ENCODE peak calls at places on chromosomes 2 and 18, in five cellular contexts. One of them, this sample, is unnamed.

GRCh38 chr2:63737085-63737701 is 104.5 kb upstream of the UGP2 start:
- DNase-seq in HCT116: no peak
- DNase-seq in esophagus squamous epithelium: no peak
- DNase-seq in transverse colon: no peak
- DNase-seq in A549: peak; percentile 24
- DNase-seq in this sample: no peak

GRCh38 chr2:101731221-101732054 is 33.9 kb downstream of the MAP4K4 start:
- DNase-seq in esophagus squamous epithelium: no peak
- DNase-seq in transverse colon: no peak
- DNase-seq in A549: no peak
- DNase-seq in HCT116: no peak
- DNase-seq in this sample: no peak

GRCh38 chr2:158926478-158926948 is 41.9 kb upstream of the TANC1 start:
- DNase-seq in A549: peak; percentile 63
- DNase-seq in esophagus squamous epithelium: no peak
- DNase-seq in HCT116: peak; percentile 34
- DNase-seq in transverse colon: no peak
- DNase-seq in this sample: no peak

GRCh38 chr2:104518256-104518655 is 335.7 kb upstream of the POU3F3 start:
- DNase-seq in transverse colon: no peak
- DNase-seq in A549: no peak
- DNase-seq in HCT116: no peak
- DNase-seq in esophagus squamous epithelium: no peak
- DNase-seq in this sample: no peak

GRCh38 chr18:53567935-53568574 is 656.4 kb downstream of the MBD2 start:
- DNase-seq in A549: peak; percentile 21
- DNase-seq in esophagus squamous epithelium: no peak
- DNase-seq in transverse colon: no peak
- DNase-seq in HCT116: no peak
- DNase-seq in this sample: no peak

GRCh38 chr2:166614027-166614426 is 120.0 kb upstream of the SCN7A start:
- DNase-seq in esophagus squamous epithelium: no peak
- DNase-seq in transverse colon: no peak
- DNase-seq in A549: no peak
- DNase-seq in HCT116: no peak
- DNase-seq in this sample: no peak

GRCh38 chr2:43576983-43577892 is 18.6 kb downstream of the THADA start:
- DNase-seq in transverse colon: no peak
- DNase-seq in HCT116: no peak
- DNase-seq in A549: peak; percentile 77
- DNase-seq in esophagus squamous epithelium: no peak
- DNase-seq in this sample: no peak

GRCh38 chr2:151363709-151364108 is 6.3 kb downstream of the TNFAIP6 start:
- DNase-seq in HCT116: no peak
- DNase-seq in esophagus squamous epithelium: no peak
- DNase-seq in transverse colon: no peak
- DNase-seq in A549: no peak
- DNase-seq in this sample: peak; percentile 19

GRCh38 chr2:215316336-215316735 is 4.5 kb downstream of the ATIC start:
- DNase-seq in A549: no peak
- DNase-seq in transverse colon: no peak
- DNase-seq in HCT116: no peak
- DNase-seq in esophagus squamous epithelium: no peak
- DNase-seq in this sample: no peak

GRCh38 chr2:215313219-215313656 is 1.4 kb downstream of the ATIC start:
- DNase-seq in esophagus squamous epithelium: no peak
- DNase-seq in A549: peak; percentile 20
- DNase-seq in HCT116: no peak
- DNase-seq in transverse colon: no peak
- DNase-seq in this sample: no peak

GRCh38 chr2:215315301-215315700 is 3.4 kb downstream of the ATIC start:
- DNase-seq in A549: no peak
- DNase-seq in esophagus squamous epithelium: no peak
- DNase-seq in HCT116: no peak
- DNase-seq in transverse colon: no peak
- DNase-seq in this sample: no peak

GRCh38 chr2:215314896-215315295 is 3.0 kb downstream of the ATIC start:
- DNase-seq in esophagus squamous epithelium: no peak
- DNase-seq in A549: no peak
- DNase-seq in HCT116: no peak
- DNase-seq in transverse colon: no peak
- DNase-seq in this sample: no peak

DNA sequence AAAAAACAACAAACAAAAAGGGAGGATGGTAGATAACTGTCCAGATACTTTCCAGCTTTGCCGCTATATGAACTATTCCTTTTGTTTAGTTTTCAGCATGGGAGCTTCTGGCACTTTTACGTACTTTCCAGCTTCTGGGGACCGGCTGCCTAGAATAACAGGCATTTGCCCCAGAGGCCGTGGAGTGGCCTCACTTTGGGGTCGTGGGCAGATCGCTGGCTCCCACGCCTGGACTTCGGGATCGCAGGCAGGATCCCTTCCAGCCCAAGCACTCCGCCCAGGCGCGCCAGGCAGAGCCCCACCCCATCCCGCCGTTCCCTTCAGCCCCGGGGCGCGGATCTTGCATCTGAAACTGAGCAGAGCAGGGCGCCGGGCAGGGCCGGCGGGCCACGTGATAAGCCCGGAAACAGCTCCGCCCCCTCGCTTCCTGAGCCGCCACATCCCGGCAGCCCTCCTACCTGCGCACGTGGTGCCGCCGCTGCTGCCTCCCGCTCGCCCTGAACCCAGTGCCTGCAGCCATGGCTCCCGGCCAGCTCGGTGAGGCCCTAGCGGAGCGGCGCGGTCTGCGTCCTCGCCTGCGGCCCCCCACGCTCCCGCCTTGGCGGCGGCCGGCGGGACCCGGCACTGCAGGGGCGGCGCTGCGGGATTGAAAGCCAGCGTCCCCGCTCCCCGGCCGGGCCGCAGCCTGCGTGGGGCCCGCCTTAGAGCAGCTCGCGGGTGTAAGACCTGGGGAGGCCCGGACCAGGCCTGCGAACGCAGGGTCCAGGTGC is at the start of gene ATIC:
- DNase-seq in A549: peak; percentile 96
- DNase-seq in transverse colon: peak; percentile 97
- DNase-seq in HCT116: peak; percentile 85
- DNase-seq in esophagus squamous epithelium: peak; percentile 70
- DNase-seq in this sample: peak; percentile 84
- TF ChIP-seq POLR2A in A549: peak; percentile 82
- TF ChIP-seq POLR2A in transverse colon: peak; percentile 50
- TF ChIP-seq POLR2A in HCT116: peak; percentile 87
- TF ChIP-seq POLR2A in esophagus squamous epithelium: peak; percentile 40
- TF ChIP-seq POLR2A in this sample: peak; percentile 97

GRCh38 chr2:27071277-27071989 is at the start of gene OST4:
- DNase-seq in HCT116: peak; percentile 83
- DNase-seq in transverse colon: peak; percentile 96
- DNase-seq in A549: peak; percentile 93
- DNase-seq in esophagus squamous epithelium: peak; percentile 31
- DNase-seq in this sample: peak; percentile 98
- TF ChIP-seq POLR2A in HCT116: peak; percentile 86
- TF ChIP-seq POLR2A in transverse colon: peak; percentile 86
- TF ChIP-seq POLR2A in A549: peak; percentile 67
- TF ChIP-seq POLR2A in esophagus squamous epithelium: peak; percentile 60
- TF ChIP-seq POLR2A in this sample: peak; percentile 94

DNA sequence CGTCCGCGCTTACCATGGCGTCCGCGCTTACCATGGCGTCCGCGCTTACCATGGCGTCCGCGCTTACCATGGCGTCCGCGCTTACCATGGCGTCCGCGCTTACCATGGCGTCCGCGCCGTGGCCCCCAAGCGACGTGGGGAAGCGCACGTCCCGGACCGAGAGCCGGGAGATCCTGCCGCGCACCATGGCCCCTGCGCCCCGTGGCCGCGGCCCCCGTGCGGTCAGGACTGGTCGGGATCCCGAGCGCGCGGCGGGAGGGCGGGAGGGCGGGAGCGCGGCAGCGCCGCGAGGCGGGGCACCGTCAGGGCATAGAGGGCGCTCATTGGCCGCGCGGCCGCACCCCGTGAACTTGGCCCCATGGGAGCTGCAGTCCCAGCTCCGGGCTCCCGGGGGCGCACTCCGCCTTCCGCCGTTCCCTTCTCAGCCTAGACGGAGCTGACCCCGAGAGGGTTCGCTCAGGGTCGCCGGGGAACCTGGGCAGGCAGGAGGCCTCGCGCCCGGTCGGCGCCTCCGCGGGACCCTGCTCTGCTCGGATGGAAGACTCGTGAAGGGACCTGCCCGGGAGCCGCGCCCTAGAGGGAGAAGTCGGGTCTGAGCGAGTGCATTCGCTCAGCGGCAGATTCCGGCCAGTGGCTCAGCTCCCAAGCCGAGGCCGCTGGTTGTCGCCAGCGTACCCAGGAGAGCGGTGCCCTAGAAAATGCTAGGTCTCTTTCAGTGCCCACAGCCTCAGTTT is at the start of gene ENOSF1:
- DNase-seq in esophagus squamous epithelium: no peak
- DNase-seq in HCT116: peak; percentile 54
- DNase-seq in A549: peak; percentile 92
- DNase-seq in transverse colon: peak; percentile 93
- DNase-seq in this sample: peak; percentile 86
- TF ChIP-seq POLR2A in esophagus squamous epithelium: no peak
- TF ChIP-seq POLR2A in HCT116: peak; percentile 58
- TF ChIP-seq POLR2A in A549: peak; percentile 44
- TF ChIP-seq POLR2A in transverse colon: peak; percentile 38
- TF ChIP-seq POLR2A in this sample: peak; percentile 39

GRCh38 chr2:193627187-193627917 is 1432.6 kb upstream of the TMEFF2 start:
- DNase-seq in HCT116: no peak
- DNase-seq in esophagus squamous epithelium: no peak
- DNase-seq in transverse colon: peak; percentile 46
- DNase-seq in A549: no peak
- DNase-seq in this sample: no peak

DNA sequence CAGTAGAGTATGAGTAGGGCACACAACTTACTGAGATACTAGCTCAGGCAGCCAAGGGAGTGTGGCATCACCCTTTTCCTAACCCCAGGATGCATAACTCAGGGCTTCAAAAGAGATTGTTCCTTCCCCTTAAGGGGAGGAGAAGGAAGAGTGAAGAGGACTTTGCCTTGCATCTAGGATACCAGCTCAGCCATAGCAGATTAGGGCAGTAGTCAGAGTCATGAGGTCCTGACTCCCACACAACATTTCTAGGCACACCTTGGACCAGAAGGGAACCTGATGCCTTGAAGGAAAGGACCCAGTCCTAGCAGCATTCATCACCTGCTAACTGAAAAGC is 1433.2 kb upstream of the TMEFF2 start:
- DNase-seq in esophagus squamous epithelium: no peak
- DNase-seq in HCT116: no peak
- DNase-seq in A549: no peak
- DNase-seq in transverse colon: no peak
- DNase-seq in this sample: no peak
- TF ChIP-seq POLR2A in esophagus squamous epithelium: no peak
- TF ChIP-seq POLR2A in HCT116: no peak
- TF ChIP-seq POLR2A in A549: no peak
- TF ChIP-seq POLR2A in transverse colon: no peak
- TF ChIP-seq POLR2A in this sample: no peak

This sample was measured in GM12892.